ENCODE peak calls at places on chromosomes 4 and X, in four cellular contexts. S, H, W and Z are unnamed samples. For H3K36me3 and H3K4me1, the result is how much of the 10 kb centered on the place peaks cover.

GRCh38 chr4:45036677-45037076 is 310.3 kb upstream of the GNPDA2 start:
- DNase-seq in W (no peak), S (peak), H (no peak), Z (no peak)

GRCh38 chr4:158268553-158268952 is 58.3 kb downstream of the TMEM144 start:
- DNase-seq in H (no peak), S (no peak), W (no peak), Z (no peak)

GRCh38 chr4:153651961-153652784 is 31.9 kb upstream of the TLR2 start:
- DNase-seq in H (no peak), S (no peak), W (peak), Z (no peak)

GRCh38 chr4:156109943-156110925 is 156.6 kb upstream of the CTSO start:
- DNase-seq in H (no peak), S (peak), W (no peak), Z (no peak)

GRCh38 chrX:44843753-44844152 is at the start of gene DUSP21:
- DNase-seq in W (no peak), H (no peak), S (no peak), Z (no peak)

GRCh38 chr4:14607001-14607400 is 395.3 kb upstream of the CPEB2 start:
- DNase-seq in W (no peak), H (no peak), S (no peak), Z (no peak)

GRCh38 chr4:3431446-3431993 is 10.2 kb upstream of the HGFAC start:
- DNase-seq in S (no peak), H (no peak), W (no peak), Z (no peak)

GRCh38 chrX:27679281-27679680 is 89.1 kb downstream of the DCAF8L2 start:
- DNase-seq in W (no peak), S (no peak), H (no peak), Z (no peak)

GRCh38 chr4:126687655-126688358 is 945.0 kb upstream of the INTU start:
- DNase-seq in W (no peak), S (no peak), H (no peak), Z (no peak)

GRCh38 chrX:5708209-5708608 is 520.5 kb downstream of the NLGN4X start:
- DNase-seq in W (no peak), S (no peak), H (no peak), Z (no peak)

GRCh38 chr4:14196141-14196540 is 568.6 kb upstream of the BOD1L1 start:
- DNase-seq in H (peak), S (peak), W (no peak), Z (no peak)

GRCh38 chr4:4995103-4995761 is 24.0 kb downstream of the CYTL1 start:
- DNase-seq in H (peak), S (peak), W (peak), Z (no peak)

GRCh38 chr4:38034986-38035882 is 75.0 kb downstream of the PTTG2 start:
- DNase-seq in S (peak), W (peak), H (peak), Z (no peak)

GRCh38 chr4:17327587-17327986 is 184.3 kb downstream of the QDPR start:
- DNase-seq in H (no peak), S (no peak), W (no peak), Z (no peak)

GRCh38 chr4:123856689-123857545 is 460.3 kb downstream of the SPRY1 start:
- DNase-seq in W (no peak), H (no peak), S (peak), Z (no peak)

GRCh38 chrX:154840856-154841255 is 6.4 kb upstream of the SMIM9 start:
- DNase-seq in W (peak), H (no peak), S (peak), Z (no peak)

GRCh38 chrX:52995135-52995973 is 37.0 kb upstream of the FAM156A start:
- DNase-seq in H (peak), W (peak), S (peak), Z (peak)

GRCh38 chrX:29671426-29671825 is 543.9 kb upstream of the MAGEB2 start:
- DNase-seq in H (no peak), S (no peak), W (no peak), Z (no peak)

GRCh38 chrX:1106478-1107210 is 105.8 kb downstream of the CRLF2 start:
- DNase-seq in S (peak), H (no peak), W (no peak), Z (no peak)

GRCh38 chrX:69152398-69152797 is 12.9 kb downstream of the PJA1 start:
- DNase-seq in W (no peak), H (peak), S (no peak), Z (no peak)

GRCh38 chr4:15755321-15755750 is 22.8 kb upstream of the CD38 start:
- DNase-seq in W (peak), H (no peak), S (no peak), Z (no peak)

GRCh38 chr4:6586715-6587325 is 11.8 kb downstream of the MAN2B2 start:
- DNase-seq in W (no peak), S (no peak), H (no peak), Z (no peak)

GRCh38 chrX:148681605-148682004 is 181.2 kb downstream of the AFF2 start:
- DNase-seq in W (no peak), H (no peak), S (no peak), Z (no peak)

GRCh38 chr4:171629737-171630136 is 183.5 kb upstream of the GALNTL6 start:
- DNase-seq in H (no peak), S (peak), W (no peak), Z (no peak)

GRCh38 chr4:14874990-14875389 is 127.3 kb upstream of the CPEB2 start:
- DNase-seq in S (no peak), W (peak), H (no peak), Z (no peak)

GRCh38 chr4:143343276-143343831 is 6.7 kb downstream of the GAB1 start:
- DNase-seq in S (no peak), W (no peak), H (no peak), Z (no peak)
- H3K4me3 ChIP-seq in S (no peak), W (no peak), H (no peak), Z (peak)

DNA sequence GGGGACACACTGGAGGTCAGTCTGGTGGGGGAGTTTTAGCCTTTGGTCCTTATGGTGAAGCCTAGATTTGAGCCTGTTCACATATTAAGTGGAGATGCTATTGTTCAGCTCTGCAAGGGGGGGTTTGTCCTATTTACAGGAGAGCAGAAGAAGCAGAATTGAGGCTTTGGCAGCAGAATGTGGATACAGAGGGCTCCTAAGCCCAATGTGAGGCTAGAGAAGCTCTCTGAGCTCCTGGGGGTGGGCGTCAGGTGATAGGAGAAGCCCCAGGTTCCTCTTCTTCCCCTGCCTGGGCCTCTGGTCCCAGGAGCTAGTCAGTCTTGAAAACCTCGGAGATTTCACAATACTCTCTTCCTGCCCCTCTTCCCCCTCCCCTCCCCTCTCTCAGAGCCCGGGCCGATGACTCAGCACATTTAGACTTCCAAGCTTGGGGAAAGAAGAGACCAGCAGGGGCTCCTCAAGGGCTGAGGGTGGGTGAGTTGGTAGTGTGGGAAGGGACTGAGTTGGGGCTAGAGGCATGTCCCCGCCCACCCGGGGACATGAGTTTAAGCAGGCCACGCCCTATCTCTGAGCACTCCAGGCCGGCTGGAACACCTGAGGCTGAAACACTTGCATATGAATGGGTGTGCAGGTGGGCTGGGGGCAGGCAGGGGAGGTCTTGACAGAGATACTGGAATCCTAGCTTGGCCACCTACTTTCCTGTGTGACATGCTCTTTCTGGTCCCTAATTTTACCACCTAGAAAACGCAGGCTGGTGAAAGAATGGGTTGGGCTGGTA is 3.4 kb downstream of the TFE3 start:
- DNase-seq in W (peak), H (peak), S (peak), Z (no peak)
- H3K36me3 ChIP-seq in W (under half), H (under half), S (under half), Z (under half)

GRCh38 chrX:114581528-114582263 is 2.2 kb upstream of the HTR2C start:
- DNase-seq in W (no peak), H (no peak), S (peak), Z (no peak)
- H3K4me1 ChIP-seq in W (under half), H (under half), S (under half), Z (under half)

GRCh38 chr4:116926631-116927295 is 158.6 kb downstream of the TRAM1L1 start:
- DNase-seq in W (no peak), S (peak), H (no peak), Z (no peak)
- H3K4me3 ChIP-seq in W (no peak), S (no peak), H (no peak), Z (no peak)